ENCODE peak calls at places on chromosomes 2 and 18, in seven cellular contexts. B is uterus, J is esophagus squamous epithelium, L is tibial nerve, U is Peyer's patch, R is body of pancreas, D is ovary. G is an unnamed sample.

GRCh38 chr2:45283764-45284620 is 274.7 kb upstream of the SIX2 start:
- DNase-seq in L (no peak), R (no peak), J (no peak), D (no peak), B (no peak), U (no peak), G (no peak)

GRCh38 chr2:210189452-210190143 is 18.4 kb upstream of the KANSL1L start:
- DNase-seq in J (no peak), U (no peak), D (no peak), B (no peak), R (no peak), L (no peak), G (no peak)

GRCh38 chr2:179550214-179550613 is 285.6 kb upstream of the SESTD1 start:
- DNase-seq in J (no peak), U (no peak), L (no peak), D (no peak), B (no peak), R (no peak), G (no peak)

GRCh38 chr2:177322801-177323261 is 58.3 kb upstream of the NFE2L2 start:
- DNase-seq in B (no peak), L (no peak), J (no peak), R (peak; percentile 21), U (peak; percentile 59), D (no peak), G (no peak)

GRCh38 chr2:80148906-80149305 is 155.6 kb downstream of the LRRTM1 start:
- DNase-seq in D (no peak), B (no peak), J (no peak), R (no peak), L (no peak), U (no peak), G (no peak)

GRCh38 chr2:9153589-9153988 is 53.0 kb upstream of the ASAP2 start:
- DNase-seq in B (no peak), L (no peak), R (no peak), J (no peak), D (no peak), U (no peak), G (no peak)

GRCh38 chr2:71620851-71621251 is 167.5 kb downstream of the DYSF start:
- DNase-seq in J (no peak), L (no peak), B (no peak), U (no peak), D (no peak), R (no peak), G (peak; percentile 7)

GRCh38 chr2:186544255-186544675 is 45.6 kb upstream of the ITGAV start:
- DNase-seq in B (no peak), U (no peak), L (no peak), J (no peak), R (no peak), D (no peak), G (no peak)

GRCh38 chr2:10573709-10574108 is 116.1 kb downstream of the NOL10 start:
- DNase-seq in B (no peak), D (no peak), J (no peak), R (no peak), L (no peak), U (no peak), G (no peak)

GRCh38 chr2:233482616-233483015 is 84.0 kb downstream of the USP40 start:
- DNase-seq in U (no peak), B (no peak), R (no peak), J (no peak), L (no peak), D (no peak), G (no peak)

GRCh38 chr2:241965931-241966412 is 96.4 kb downstream of the RTP5 start:
- DNase-seq in J (no peak), U (peak; percentile 56), D (no peak), B (peak; percentile 41), R (no peak), L (peak; percentile 46), G (no peak)
- H3K4me3 ChIP-seq in J (no peak overlapping the region), U (peak overlapping the region; percentile 29), D (no peak overlapping the region), B (no peak overlapping the region), R (no peak overlapping the region), L (no peak overlapping the region), G (no peak overlapping the region)

GRCh38 chr2:25204190-25204838 is 35.9 kb upstream of the POMC start:
- DNase-seq in J (no peak), B (no peak), R (no peak), D (no peak), L (no peak), U (no peak), G (no peak)
- TF ChIP-seq CTCF in J (no peak), B (no peak), R (no peak), D (no peak), L (no peak), U (no peak), G (no peak)

DNA sequence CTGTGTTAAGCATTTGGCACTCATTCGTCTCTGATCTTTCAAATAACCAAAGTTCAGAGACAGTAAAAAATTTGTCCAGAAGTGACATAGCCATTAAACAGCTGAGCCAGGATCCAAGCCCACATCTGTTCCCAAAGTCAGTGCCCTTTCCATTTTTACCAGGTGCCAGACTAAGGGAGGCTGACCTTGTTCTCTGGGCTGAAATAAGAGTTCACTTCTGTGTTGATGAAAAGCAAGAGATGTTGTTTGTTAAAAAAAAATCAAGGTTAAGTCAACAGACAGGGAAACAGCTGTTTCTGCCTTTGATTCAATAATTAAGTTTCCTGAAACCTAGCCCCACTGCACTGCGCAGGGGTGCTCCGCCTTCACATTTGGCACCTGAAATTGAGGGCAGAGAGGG is 117.1 kb downstream of the PRKRA start:
- DNase-seq in U (no peak), R (no peak), J (no peak), L (no peak), D (no peak), B (no peak), G (no peak)
- TF ChIP-seq POLR2A in U (no peak), R (no peak), J (no peak), L (no peak), D (no peak), B (no peak), G (no peak)

GRCh38 chr2:157747280-157747679 is 118.6 kb upstream of the ACVR1C start:
- DNase-seq in D (no peak), U (no peak), J (no peak), B (no peak), R (no peak), L (no peak), G (no peak)
- H3K4me3 ChIP-seq in D (no peak overlapping the region), U (no peak overlapping the region), J (no peak overlapping the region), B (no peak overlapping the region), R (no peak overlapping the region), L (no peak overlapping the region), G (no peak overlapping the region)

GRCh38 chr2:101253013-101253712 is 477 bp downstream of the CNOT11 start:
- DNase-seq in U (peak; percentile 82), R (peak; percentile 78), L (peak; percentile 23), B (no peak), D (peak; percentile 61), J (peak; percentile 22), G (peak; percentile 91)

GRCh38 chr2:101253713-101254085 is 1.0 kb downstream of the CNOT11 start:
- DNase-seq in U (no peak), J (no peak), L (no peak), D (no peak), B (no peak), R (no peak), G (no peak)

GRCh38 chr2:101252408-101253012 is at the start of gene CNOT11:
- DNase-seq in L (peak; percentile 100), R (peak; percentile 100), B (peak; percentile 100), D (peak; percentile 100), U (peak; percentile 99), J (peak; percentile 92), G (peak; percentile 99)

GRCh38 chr2:101249826-101250225 is 2.9 kb upstream of the CNOT11 start:
- DNase-seq in D (no peak), L (no peak), B (no peak), J (no peak), R (no peak), U (no peak), G (no peak)

GRCh38 chr2:101251844-101252407 is 760 bp upstream of the CNOT11 start:
- DNase-seq in J (no peak), U (peak; percentile 57), R (peak; percentile 73), L (no peak), B (no peak), D (no peak), G (no peak)
- TF ChIP-seq CTCF in J (peak; percentile 47), U (no peak), R (peak; percentile 51), L (no peak), B (peak; percentile 7), D (no peak), G (peak; percentile 4)

GRCh38 chr18:3450358-3451107 is 561 bp downstream of the TGIF1 start:
- DNase-seq in D (peak; percentile 89), U (peak; percentile 79), B (peak; percentile 75), R (peak; percentile 70), L (peak; percentile 72), J (peak; percentile 37), G (peak; percentile 77)
- TF ChIP-seq POLR2A in D (peak; percentile 20), U (peak; percentile 1), B (no peak), R (no peak), L (no peak), J (no peak), G (no peak)

GRCh38 chr2:7007846-7008741 is 90.9 kb downstream of the RNF144A start:
- DNase-seq in U (no peak), J (no peak), L (peak; percentile 86), B (peak; percentile 81), R (peak; percentile 77), D (peak; percentile 78), G (peak; percentile 85)
- H3K4me3 ChIP-seq in U (no peak overlapping the region), J (no peak overlapping the region), L (no peak overlapping the region), B (no peak overlapping the region), R (no peak overlapping the region), D (no peak overlapping the region), G (no peak overlapping the region)

GRCh38 chr2:55966431-55967118 is 43.0 kb upstream of the EFEMP1 start:
- DNase-seq in L (no peak), R (peak; percentile 71), J (no peak), B (peak; percentile 43), U (no peak), D (peak; percentile 66), G (peak; percentile 87)

GRCh38 chr2:55970506-55970905 is 46.9 kb upstream of the EFEMP1 start:
- DNase-seq in B (no peak), R (no peak), D (no peak), L (no peak), U (no peak), J (no peak), G (no peak)

GRCh38 chr2:55965966-55966365 is 42.4 kb upstream of the EFEMP1 start:
- DNase-seq in L (no peak), D (no peak), J (no peak), R (no peak), B (no peak), U (no peak), G (no peak)

GRCh38 chr2:55965276-55965675 is 41.7 kb upstream of the EFEMP1 start:
- DNase-seq in D (no peak), L (no peak), J (no peak), B (no peak), U (no peak), R (no peak), G (no peak)

DNA sequence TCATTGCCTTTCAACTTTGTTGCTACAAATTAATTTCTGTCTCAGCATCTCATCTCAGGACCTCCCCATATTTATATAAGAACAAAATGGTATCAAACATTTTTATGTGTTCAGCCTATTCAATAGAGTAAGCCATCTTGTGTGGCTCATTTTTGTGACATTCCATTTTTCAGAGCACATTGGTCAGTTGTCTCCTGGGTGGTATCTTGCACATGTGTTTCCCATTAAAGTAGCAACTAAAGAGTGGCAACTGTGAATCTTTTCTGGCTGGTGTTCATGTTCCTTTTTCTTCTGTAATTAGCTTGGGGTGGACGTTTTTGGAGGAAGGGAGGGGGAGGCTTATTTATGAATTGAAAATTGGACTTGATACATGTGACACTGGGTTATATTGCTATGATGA is 45.3 kb upstream of the EFEMP1 start:
- DNase-seq in R (no peak), B (no peak), L (no peak), U (no peak), D (no peak), J (no peak), G (no peak)
- TF ChIP-seq CTCF in R (no peak), B (no peak), L (no peak), U (no peak), D (no peak), J (no peak), G (no peak)

GRCh38 chr2:73736855-73737779 is at the start of gene TPRKB:
- DNase-seq in R (peak; percentile 97), U (peak; percentile 95), J (peak; percentile 84), B (peak; percentile 95), D (peak; percentile 97), L (peak; percentile 91), G (peak; percentile 99)
- TF ChIP-seq POLR2A in R (no peak), U (peak; percentile 43), J (peak; percentile 5), B (no peak), D (peak; percentile 38), L (peak; percentile 10), G (no peak)